ENCODE peak calls at places on chromosomes 3 and 15, in six cellular contexts. U, R, M, T, W and H are unnamed samples.

GRCh38 chr3:155302476-155302875 is 9.0 kb upstream of the STRIT1 start:
- DNase-seq in T (no peak), U (no peak), W (no peak), M (no peak), R (no peak), H (no peak)

GRCh38 chr3:86563358-86563970 is 427.5 kb downstream of the VGLL3 start:
- DNase-seq in M (peak; percentile 5), T (no peak), R (no peak), U (no peak), W (no peak), H (peak; percentile 62)

GRCh38 chr3:61841111-61841845 is 279.9 kb downstream of the PTPRG start:
- DNase-seq in R (no peak), T (no peak), M (no peak), U (no peak), W (no peak), H (no peak)

GRCh38 chr15:22808761-22809280 is 22.4 kb downstream of the NIPA1 start:
- DNase-seq in W (no peak), T (no peak), M (no peak), R (no peak), U (no peak), H (no peak)

GRCh38 chr3:87968668-87969067 is 90.1 kb downstream of the CGGBP1 start:
- DNase-seq in M (no peak), W (no peak), U (no peak), R (no peak), T (no peak), H (no peak)

GRCh38 chr3:103847081-103848062 is 1412.6 kb downstream of the ZPLD1 start:
- DNase-seq in M (no peak), U (no peak), R (no peak), T (no peak), W (no peak), H (peak; percentile 60)

GRCh38 chr3:122679467-122680291 is 960 bp upstream of the PARP14 start:
- DNase-seq in M (no peak), W (peak; percentile 30), T (no peak), U (no peak), R (no peak), H (peak; percentile 15)

GRCh38 chr3:61663728-61664492 is 102.5 kb downstream of the PTPRG start:
- DNase-seq in M (peak; percentile 81), W (no peak), T (no peak), U (no peak), R (no peak), H (no peak)

GRCh38 chr15:99437315-99438221 is 128.2 kb upstream of the MEF2A start:
- DNase-seq in W (peak; percentile 6), U (no peak), R (no peak), M (no peak), T (no peak), H (no peak)

GRCh38 chr3:154904328-154904727 is 175.8 kb upstream of the MME start:
- DNase-seq in R (no peak), T (no peak), M (peak; percentile 41), U (no peak), W (no peak), H (no peak)

GRCh38 chr3:54232618-54233017 is 110.3 kb downstream of the CACNA2D3 start:
- DNase-seq in T (no peak), R (no peak), U (no peak), M (no peak), W (no peak), H (no peak)

GRCh38 chr3:123609063-123609462 is 24.2 kb upstream of the HACD2 start:
- DNase-seq in U (no peak), M (no peak), T (no peak), R (no peak), W (no peak), H (no peak)